ENCODE peak calls at places on chromosomes 12 and 14, in five cellular contexts. D is CD8-positive, alpha-beta T cell; Z is sigmoid colon; U is astrocyte; K is upper lobe of right lung. G is an unnamed sample.

GRCh38 chr14:105042813-105043212 is 21.9 kb upstream of the CDCA4 start:
- DNase-seq in D (no peak), U (no peak), Z (no peak), K (no peak), G (no peak)

GRCh38 chr12:49959570-49960473 is 1.9 kb upstream of the AQP5 start:
- DNase-seq in Z (no peak), D (no peak), K (peak), U (peak), G (no peak)

GRCh38 chr14:104086210-104086660 is 735 bp downstream of the ASPG start:
- DNase-seq in D (no peak), U (no peak), K (peak), Z (no peak), G (peak)

GRCh38 chr12:47077206-47078085 is 2.0 kb upstream of the PCED1B start:
- DNase-seq in Z (no peak), U (no peak), K (no peak), D (no peak), G (no peak)

GRCh38 chr14:70027785-70028428 is 148.7 kb downstream of the SMOC1 start:
- DNase-seq in K (peak), D (peak), U (no peak), Z (peak), G (no peak)

GRCh38 chr12:117453961-117454360 is 92.5 kb upstream of the NOS1 start:
- DNase-seq in U (no peak), K (no peak), D (no peak), Z (no peak), G (no peak)

GRCh38 chr12:91863702-91864101 is 281.9 kb downstream of the BTG1 start:
- DNase-seq in Z (no peak), U (no peak), D (no peak), K (no peak), G (no peak)

GRCh38 chr12:16135323-16135722 is 142.2 kb downstream of the SLC15A5 start:
- DNase-seq in Z (no peak), U (no peak), D (no peak), K (no peak), G (no peak)

GRCh38 chr12:1933342-1933992 is 15.0 kb upstream of the CACNA2D4 start:
- DNase-seq in K (peak), D (no peak), U (peak), Z (peak), G (no peak)

GRCh38 chr12:106114084-106115068 is 24.4 kb downstream of the NUAK1 start:
- DNase-seq in U (no peak), K (no peak), D (no peak), Z (peak), G (no peak)

GRCh38 chr14:96280104-96280503 is 24.1 kb downstream of the BDKRB1 start:
- DNase-seq in D (no peak), Z (no peak), K (no peak), U (no peak), G (no peak)

GRCh38 chr12:123363743-123364531 is 710 bp downstream of the SBNO1 start:
- DNase-seq in U (peak), D (peak), Z (peak), K (peak), G (peak)

GRCh38 chr12:90909069-90909676 is 45.8 kb downstream of the CCER1 start:
- DNase-seq in D (no peak), Z (no peak), K (no peak), U (peak), G (no peak)

GRCh38 chr12:69570545-69571399 is 14.5 kb upstream of the CCT2 start:
- DNase-seq in Z (peak), D (peak), K (no peak), U (peak), G (no peak)

GRCh38 chr12:123058980-123059379 is 78.5 kb downstream of the ARL6IP4 start:
- DNase-seq in U (no peak), D (no peak), Z (no peak), K (peak), G (no peak)

GRCh38 chr12:64450711-64451486 is 1.0 kb upstream of the TBK1 start:
- DNase-seq in D (no peak), U (peak), K (no peak), Z (no peak), G (no peak)

GRCh38 chr14:90087433-90087832 is 25.6 kb downstream of the KCNK13 start:
- DNase-seq in K (no peak), U (peak), Z (peak), D (no peak), G (no peak)

GRCh38 chr14:32203928-32204357 is 874 bp upstream of the RNU6-8 start:
- DNase-seq in D (peak), Z (peak), K (no peak), U (no peak), G (no peak)

GRCh38 chr12:57216014-57216891 is at the start of gene NXPH4:
- DNase-seq in K (no peak), U (no peak), D (peak), Z (no peak), G (no peak)

GRCh38 chr12:98296462-98297079 is 218.8 kb upstream of the TMPO start:
- DNase-seq in Z (no peak), D (no peak), K (no peak), U (no peak), G (no peak)

GRCh38 chr12:49032276-49032675 is 13.7 kb upstream of the PRKAG1 start:
- DNase-seq in K (no peak), D (no peak), U (no peak), Z (no peak), G (no peak)

GRCh38 chr14:63478024-63478423 is 65.2 kb downstream of the PPP2R5E start:
- DNase-seq in K (no peak), Z (no peak), D (peak), U (no peak), G (no peak)

GRCh38 chr12:15629108-15629507 is 160.1 kb downstream of the EPS8 start:
- DNase-seq in K (no peak), D (no peak), Z (peak), U (peak), G (peak)

GRCh38 chr14:106442857-106443256 is 916.5 kb downstream of the TMEM121 start:
- DNase-seq in Z (no peak), D (peak), U (no peak), K (no peak), G (no peak)

GRCh38 chr14:106842687-106843086 is 1316.3 kb downstream of the TMEM121 start:
- DNase-seq in Z (no peak), K (no peak), U (no peak), D (no peak), G (no peak)

GRCh38 chr12:45343269-45344051 is 127.6 kb downstream of the ANO6 start:
- DNase-seq in D (no peak), Z (no peak), K (no peak), U (peak), G (no peak)

GRCh38 chr14:39315859-39316444 is 82.2 kb downstream of the MIA2 start:
- DNase-seq in Z (no peak), U (no peak), K (no peak), D (no peak), G (no peak)

GRCh38 chr12:118212627-118213026 is 76.7 kb downstream of the PEBP1 start:
- DNase-seq in Z (no peak), K (no peak), U (no peak), D (no peak), G (no peak)

GRCh38 chr12:1947081-1947480 is 28.6 kb upstream of the CACNA2D4 start:
- DNase-seq in U (peak), D (no peak), K (no peak), Z (no peak), G (no peak)

GRCh38 chr12:53452159-53453077 is 516 bp downstream of the PCBP2 start:
- DNase-seq in Z (peak), U (peak), D (peak), K (peak), G (peak)

GRCh38 chr14:36580856-36581831 is 1.3 kb downstream of the NKX2-8 start:
- DNase-seq in K (peak), D (no peak), Z (no peak), U (peak), G (no peak)

GRCh38 chr12:108479364-108480070 is 35.6 kb upstream of the FICD start:
- DNase-seq in D (no peak), Z (no peak), K (no peak), U (no peak), G (no peak)

GRCh38 chr14:32608880-32609279 is 279.8 kb downstream of the AKAP6 start:
- DNase-seq in U (peak), K (no peak), Z (no peak), D (no peak), G (no peak)

GRCh38 chr14:71491925-71492324 is 440.3 kb upstream of the RGS6 start:
- DNase-seq in K (no peak), Z (no peak), U (no peak), D (no peak), G (no peak)

GRCh38 chr14:61500046-61500445 is 178.7 kb downstream of the PRKCH start:
- DNase-seq in K (no peak), U (no peak), Z (no peak), D (no peak), G (no peak)

GRCh38 chr14:61503167-61503801 is 181.9 kb downstream of the PRKCH start:
- DNase-seq in Z (no peak), K (no peak), U (peak), D (peak), G (no peak)

GRCh38 chr14:61502459-61503093 is 181.2 kb downstream of the PRKCH start:
- DNase-seq in K (no peak), U (peak), D (no peak), Z (no peak), G (no peak)

GRCh38 chr14:61504841-61505340 is 183.5 kb downstream of the PRKCH start:
- DNase-seq in Z (no peak), U (no peak), D (no peak), K (no peak), G (no peak)

GRCh38 chr14:61501714-61502458 is 180.5 kb downstream of the PRKCH start:
- DNase-seq in U (no peak), Z (no peak), K (no peak), D (no peak), G (no peak)
- H3K27ac ChIP-seq in U (no peak), Z (no peak), K (no peak), D (peak), G (no peak)

DNA sequence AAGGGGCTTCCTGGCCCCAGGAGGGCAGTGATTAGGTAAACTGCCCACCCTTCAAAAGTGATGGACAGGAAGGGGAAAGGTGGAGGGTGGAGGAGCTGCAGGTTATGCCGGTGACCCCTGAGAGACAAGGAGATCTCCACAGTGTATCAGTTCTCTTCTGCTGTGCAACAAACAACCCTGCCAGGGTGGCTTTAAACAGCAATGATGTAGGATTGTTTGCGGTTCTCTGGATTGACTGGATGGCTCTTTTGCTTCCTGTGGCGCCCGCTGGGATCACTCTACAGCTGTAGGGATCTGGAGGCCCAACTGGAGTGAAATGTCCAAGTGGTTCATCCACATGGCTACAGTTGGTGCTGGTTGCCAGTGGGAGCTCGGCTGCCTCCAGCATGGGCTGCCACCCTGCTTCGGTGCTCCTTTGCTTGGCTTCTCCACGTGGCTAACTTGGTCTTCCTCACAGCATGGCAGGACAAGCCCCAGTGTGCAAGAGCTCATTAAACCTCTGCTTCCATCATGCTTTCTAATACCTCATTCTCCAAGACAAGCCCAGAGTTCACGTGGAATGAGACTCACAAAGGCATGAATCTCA is 8.6 kb upstream of the ANKRD9 start:
- DNase-seq in D (no peak), U (no peak), K (no peak), Z (no peak), G (peak)
- H3K4me3 ChIP-seq in D (no peak), U (no peak), K (no peak), Z (no peak), G (no peak)

GRCh38 chr14:93184391-93185332 is at the start of the genes LYSET and MOAP1:
- DNase-seq in Z (peak), U (peak), K (peak), D (peak), G (peak)

GRCh38 chr14:93185333-93185688 is 194 bp downstream of the LYSET start:
- DNase-seq in K (no peak), Z (no peak), D (no peak), U (no peak), G (no peak)

GRCh38 chr14:93183596-93184317 is 940 bp downstream of the MOAP1 start:
- DNase-seq in U (no peak), D (no peak), K (peak), Z (no peak), G (no peak)

GRCh38 chr14:93186961-93187360 is 1.8 kb downstream of the LYSET start:
- DNase-seq in Z (no peak), U (no peak), K (no peak), D (no peak), G (no peak)

DNA sequence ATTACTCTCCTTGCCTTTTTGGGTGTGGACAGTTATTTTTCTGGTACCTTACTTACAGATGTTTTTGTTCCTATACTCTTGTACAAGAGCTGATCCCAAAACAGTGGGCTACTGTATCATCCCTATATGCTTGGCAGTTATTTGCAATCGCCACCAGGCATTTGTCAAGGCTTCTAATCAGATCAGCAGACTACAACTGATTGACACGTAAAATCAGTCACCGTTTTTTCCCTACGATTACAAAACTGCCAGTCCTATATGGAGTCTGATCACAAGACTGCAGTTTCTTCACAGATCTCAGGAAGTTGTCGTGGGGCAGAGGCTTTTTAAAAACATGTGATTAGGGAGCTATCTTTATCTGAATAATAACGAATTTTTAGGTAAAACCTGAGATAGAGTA is 1.3 kb downstream of the LYSET start:
- DNase-seq in U (no peak), K (no peak), D (no peak), Z (no peak), G (no peak)
- H3K27ac ChIP-seq in U (no peak), K (peak), D (no peak), Z (peak), G (no peak)

GRCh38 chr12:121128908-121129704 is 3.6 kb upstream of the P2RX7 start:
- DNase-seq in K (peak), D (peak), Z (peak), U (no peak), G (peak)
- H3K4me3 ChIP-seq in K (no peak), D (peak), Z (peak), U (no peak), G (peak)

G was measured in coronary artery.